ENCODE peak calls at places on chromosomes 1 and 21, in nine cellular contexts. B is neural crest cell; J is central memory CD4-positive, alpha-beta T cell; E is NCI-H748 treated with DMSO at 0.1 percent for 48 hours; U is CD8-positive, alpha-beta memory T cell; H is brain pericyte; P is colonic mucosa; Q is T-helper 17 cell; Z is HL-60. S is an unnamed sample.

GRCh38 chr1:92085727-92086126 is 5.6 kb downstream of the BTBD8 start:
- DNase-seq in P (no peak), Z (no peak), Q (no peak), J (no peak), E (no peak), U (no peak), H (no peak), B (no peak), S (no peak)

GRCh38 chr1:169086603-169087455 is 19.7 kb upstream of the ATP1B1 start:
- DNase-seq in Z (no peak), U (peak), B (no peak), J (peak), E (peak), P (no peak), H (no peak), Q (no peak), S (no peak)

GRCh38 chr1:89174491-89174890 is 1.3 kb downstream of the GBP7 start:
- DNase-seq in H (no peak), B (no peak), U (no peak), P (no peak), Z (no peak), E (no peak), Q (no peak), J (no peak), S (no peak)

GRCh38 chr1:205227584-205228006 is at the start of gene TMCC2:
- DNase-seq in J (peak), P (peak), B (peak), Q (peak), E (peak), U (peak), H (peak), Z (peak), S (peak)

GRCh38 chr1:224846119-224846907 is 83.2 kb upstream of the DNAH14 start:
- DNase-seq in B (no peak), H (no peak), P (no peak), E (no peak), Q (no peak), Z (no peak), U (no peak), J (no peak), S (no peak)

GRCh38 chr1:48677306-48678287 is 99.1 kb downstream of the BEND5 start:
- DNase-seq in P (peak), U (peak), J (no peak), Z (no peak), Q (no peak), E (peak), H (no peak), B (peak), S (peak)

GRCh38 chr21:44706026-44706705 is 5.2 kb downstream of the TSPEAR start:
- DNase-seq in E (no peak), H (no peak), Z (no peak), B (no peak), U (no peak), J (no peak), P (peak), Q (no peak), S (no peak)

GRCh38 chr1:11598461-11598860 is 55.8 kb downstream of the FBXO2 start:
- DNase-seq in P (no peak), E (no peak), U (no peak), B (no peak), J (no peak), Q (no peak), Z (no peak), H (no peak), S (no peak)

GRCh38 chr1:167683641-167684502 is 37.9 kb upstream of the MPZL1 start:
- DNase-seq in Q (no peak), B (no peak), P (no peak), H (no peak), J (no peak), Z (no peak), U (no peak), E (no peak), S (no peak)

GRCh38 chr1:237050185-237050584 is 8.2 kb downstream of the RYR2 start:
- DNase-seq in Q (no peak), U (no peak), B (no peak), J (no peak), Z (no peak), E (no peak), P (no peak), H (no peak), S (no peak)

GRCh38 chr1:160644399-160644798 is 2.4 kb downstream of the SLAMF1 start:
- DNase-seq in E (no peak), H (no peak), Q (no peak), B (no peak), U (no peak), P (no peak), Z (no peak), J (no peak), S (no peak)

GRCh38 chr1:200628223-200628868 is 7.8 kb upstream of the KIF14 start:
- DNase-seq in Z (no peak), J (peak), Q (no peak), P (no peak), B (no peak), H (no peak), E (no peak), U (no peak), S (no peak)

GRCh38 chr1:88088481-88088880 is 595.6 kb upstream of the PKN2 start:
- DNase-seq in H (no peak), Q (no peak), E (no peak), Z (no peak), U (no peak), P (no peak), J (no peak), B (no peak), S (no peak)

GRCh38 chr1:50285994-50286393 is 137.2 kb downstream of the DMRTA2 start:
- DNase-seq in U (no peak), H (no peak), B (no peak), E (no peak), P (no peak), Q (no peak), J (no peak), Z (no peak), S (no peak)

GRCh38 chr1:180278791-180279432 is 48.8 kb downstream of the LHX4 start:
- DNase-seq in J (no peak), B (no peak), Q (no peak), H (no peak), Z (no peak), P (no peak), E (no peak), U (no peak), S (no peak)

GRCh38 chr21:29135481-29135880 is 5.0 kb downstream of the MAP3K7CL start:
- DNase-seq in J (no peak), U (no peak), Q (no peak), P (no peak), B (no peak), H (no peak), E (no peak), Z (no peak), S (no peak)

GRCh38 chr1:210259496-210259895 is 26.9 kb downstream of the SERTAD4 start:
- DNase-seq in U (no peak), P (no peak), B (no peak), E (no peak), J (no peak), H (no peak), Q (no peak), Z (no peak), S (no peak)

S was measured in CD4-positive, CD25-positive, alpha-beta regulatory T cell.